ENCODE peak calls at places on chromosomes 2 and 18, in seven cellular contexts. One of them, this sample, is unnamed.

GRCh38 chr2:38581193-38582147 is 21.3 kb downstream of the HNRNPLL start:
- DNase-seq in H9: peak; percentile 48
- DNase-seq in mesenchymal stem cell: peak; percentile 82
- DNase-seq in neuronal stem cell: peak; percentile 51
- DNase-seq in H1: no peak
- DNase-seq in IMR-90: peak; percentile 82
- DNase-seq in mesendoderm: peak; percentile 84
- DNase-seq in this sample: peak; percentile 91

GRCh38 chr18:41558744-41559143 is 396.3 kb upstream of the PIK3C3 start:
- DNase-seq in neuronal stem cell: no peak
- DNase-seq in mesenchymal stem cell: no peak
- DNase-seq in IMR-90: no peak
- DNase-seq in H9: no peak
- DNase-seq in H1: no peak
- DNase-seq in mesendoderm: no peak
- DNase-seq in this sample: no peak

GRCh38 chr2:28976584-28976983 is 4.5 kb upstream of the TOGARAM2 start:
- DNase-seq in neuronal stem cell: no peak
- DNase-seq in H1: no peak
- DNase-seq in mesendoderm: peak; percentile 94
- DNase-seq in IMR-90: peak; percentile 84
- DNase-seq in mesenchymal stem cell: peak; percentile 59
- DNase-seq in H9: no peak
- DNase-seq in this sample: peak; percentile 98

GRCh38 chr2:203623104-203623503 is 83.3 kb upstream of the CD28 start:
- DNase-seq in H9: no peak
- DNase-seq in mesenchymal stem cell: peak; percentile 98
- DNase-seq in H1: no peak
- DNase-seq in mesendoderm: peak; percentile 65
- DNase-seq in neuronal stem cell: no peak
- DNase-seq in IMR-90: peak; percentile 98
- DNase-seq in this sample: peak; percentile 79

GRCh38 chr18:48539406-48540328 is 836 bp downstream of the CTIF start:
- DNase-seq in H1: peak; percentile 79
- DNase-seq in H9: peak; percentile 50
- DNase-seq in IMR-90: peak; percentile 59
- DNase-seq in mesendoderm: peak; percentile 81
- DNase-seq in mesenchymal stem cell: peak; percentile 78
- DNase-seq in neuronal stem cell: peak; percentile 57
- DNase-seq in this sample: peak; percentile 84

GRCh38 chr18:23363865-23364570 is 89.1 kb upstream of the RIOK3 start:
- DNase-seq in IMR-90: no peak
- DNase-seq in mesendoderm: no peak
- DNase-seq in H9: no peak
- DNase-seq in H1: no peak
- DNase-seq in mesenchymal stem cell: no peak
- DNase-seq in neuronal stem cell: no peak
- DNase-seq in this sample: no peak

GRCh38 chr2:230684222-230685164 is 28.1 kb upstream of the CAB39 start:
- DNase-seq in H1: no peak
- DNase-seq in neuronal stem cell: no peak
- DNase-seq in H9: no peak
- DNase-seq in mesenchymal stem cell: peak; percentile 68
- DNase-seq in IMR-90: peak; percentile 79
- DNase-seq in mesendoderm: no peak
- DNase-seq in this sample: peak; percentile 23

GRCh38 chr2:215784371-215784783 is 229.0 kb downstream of the MREG start:
- DNase-seq in mesenchymal stem cell: peak; percentile 79
- DNase-seq in mesendoderm: no peak
- DNase-seq in IMR-90: peak; percentile 90
- DNase-seq in H9: no peak
- DNase-seq in H1: no peak
- DNase-seq in neuronal stem cell: no peak
- DNase-seq in this sample: no peak

GRCh38 chr2:179106342-179107178 is 56.6 kb upstream of the CCDC141 start:
- DNase-seq in neuronal stem cell: no peak
- DNase-seq in mesenchymal stem cell: peak; percentile 91
- DNase-seq in H9: no peak
- DNase-seq in IMR-90: peak; percentile 94
- DNase-seq in mesendoderm: peak; percentile 8
- DNase-seq in H1: no peak
- DNase-seq in this sample: peak; percentile 21

GRCh38 chr2:10835052-10835970 is 22.7 kb upstream of the PDIA6 start:
- DNase-seq in mesendoderm: peak; percentile 83
- DNase-seq in H9: peak; percentile 92
- DNase-seq in neuronal stem cell: peak; percentile 63
- DNase-seq in IMR-90: peak; percentile 31
- DNase-seq in mesenchymal stem cell: peak; percentile 41
- DNase-seq in H1: peak; percentile 99
- DNase-seq in this sample: peak; percentile 68

GRCh38 chr2:53513167-53513666 is 254.4 kb upstream of the CHAC2 start:
- DNase-seq in H1: no peak
- DNase-seq in H9: no peak
- DNase-seq in mesenchymal stem cell: no peak
- DNase-seq in IMR-90: no peak
- DNase-seq in neuronal stem cell: no peak
- DNase-seq in mesendoderm: no peak
- DNase-seq in this sample: no peak

GRCh38 chr2:134127496-134127895 is 126.4 kb upstream of the MGAT5 start:
- DNase-seq in IMR-90: no peak
- DNase-seq in neuronal stem cell: no peak
- DNase-seq in H1: no peak
- DNase-seq in mesenchymal stem cell: no peak
- DNase-seq in mesendoderm: no peak
- DNase-seq in H9: no peak
- DNase-seq in this sample: no peak

GRCh38 chr18:6542296-6542695 is 127.6 kb upstream of the L3MBTL4 start:
- DNase-seq in H9: no peak
- DNase-seq in IMR-90: no peak
- DNase-seq in neuronal stem cell: no peak
- DNase-seq in mesenchymal stem cell: no peak
- DNase-seq in H1: no peak
- DNase-seq in mesendoderm: no peak
- DNase-seq in this sample: no peak
- H2BK120ac ChIP-seq in H9: no peak overlapping the region
- H2BK120ac ChIP-seq in IMR-90: no peak overlapping the region
- H2BK120ac ChIP-seq in neuronal stem cell: no peak overlapping the region
- H2BK120ac ChIP-seq in mesenchymal stem cell: no peak overlapping the region
- H2BK120ac ChIP-seq in H1: no peak overlapping the region
- H2BK120ac ChIP-seq in mesendoderm: peak overlapping the region; percentile 73
- H2BK120ac ChIP-seq in this sample: no peak overlapping the region

GRCh38 chr18:45825258-45825744 is at the start of gene SIGLEC15:
- DNase-seq in mesenchymal stem cell: no peak
- DNase-seq in H1: no peak
- DNase-seq in mesendoderm: no peak
- DNase-seq in IMR-90: no peak
- DNase-seq in neuronal stem cell: no peak
- DNase-seq in H9: no peak
- DNase-seq in this sample: no peak
- H2BK120ac ChIP-seq in mesenchymal stem cell: peak within 1 kb of the TSS; percentile 88
- H2BK120ac ChIP-seq in H1: no peak within 1 kb of the TSS
- H2BK120ac ChIP-seq in mesendoderm: no peak within 1 kb of the TSS
- H2BK120ac ChIP-seq in IMR-90: peak within 1 kb of the TSS; percentile 99
- H2BK120ac ChIP-seq in neuronal stem cell: no peak within 1 kb of the TSS
- H2BK120ac ChIP-seq in H9: no peak within 1 kb of the TSS
- H2BK120ac ChIP-seq in this sample: no peak within 1 kb of the TSS

DNA sequence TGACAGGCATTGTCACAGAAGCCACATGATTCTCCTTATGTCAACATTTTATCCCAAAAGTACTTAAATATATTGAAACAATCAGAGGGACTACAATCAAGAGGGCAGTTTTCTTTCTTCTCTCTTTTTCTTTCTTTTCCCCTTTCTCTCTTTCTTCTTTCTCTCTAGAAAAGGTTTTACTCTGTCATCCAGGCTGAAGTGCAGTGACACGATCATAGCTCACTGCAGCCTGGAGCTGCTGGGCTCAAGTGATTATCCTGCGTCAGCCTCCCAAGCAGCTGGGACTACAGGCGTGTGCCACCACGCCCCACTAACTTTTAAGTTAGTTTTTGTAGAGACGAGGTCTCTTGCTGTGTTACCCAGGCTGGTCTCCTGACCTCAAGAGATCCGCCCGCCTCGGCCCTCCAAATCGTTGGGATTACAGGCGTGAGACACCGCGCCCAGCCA is 1.0 kb upstream of the PRKD3 start:
- DNase-seq in IMR-90: no peak
- DNase-seq in H9: no peak
- DNase-seq in mesendoderm: no peak
- DNase-seq in H1: no peak
- DNase-seq in mesenchymal stem cell: no peak
- DNase-seq in neuronal stem cell: no peak
- DNase-seq in this sample: peak; percentile 87
- H2BK120ac ChIP-seq in IMR-90: no peak overlapping the region
- H2BK120ac ChIP-seq in H9: no peak overlapping the region
- H2BK120ac ChIP-seq in mesendoderm: no peak overlapping the region
- H2BK120ac ChIP-seq in H1: no peak overlapping the region
- H2BK120ac ChIP-seq in mesenchymal stem cell: no peak overlapping the region
- H2BK120ac ChIP-seq in neuronal stem cell: no peak overlapping the region
- H2BK120ac ChIP-seq in this sample: peak overlapping the region; percentile 46

GRCh38 chr2:17518212-17519154 is at the start of gene RAD51AP2:
- DNase-seq in mesenchymal stem cell: peak; percentile 90
- DNase-seq in mesendoderm: peak; percentile 98
- DNase-seq in neuronal stem cell: peak; percentile 84
- DNase-seq in H9: peak; percentile 94
- DNase-seq in IMR-90: peak; percentile 66
- DNase-seq in H1: peak; percentile 96
- DNase-seq in this sample: peak; percentile 70

GRCh38 chr2:17521621-17522020 is 3.4 kb upstream of the RAD51AP2 start:
- DNase-seq in mesendoderm: no peak
- DNase-seq in IMR-90: no peak
- DNase-seq in neuronal stem cell: no peak
- DNase-seq in H1: no peak
- DNase-seq in mesenchymal stem cell: no peak
- DNase-seq in H9: no peak
- DNase-seq in this sample: no peak

GRCh38 chr2:17520761-17521160 is 2.5 kb upstream of the RAD51AP2 start:
- DNase-seq in mesenchymal stem cell: no peak
- DNase-seq in H9: no peak
- DNase-seq in mesendoderm: no peak
- DNase-seq in H1: no peak
- DNase-seq in neuronal stem cell: no peak
- DNase-seq in IMR-90: no peak
- DNase-seq in this sample: no peak

GRCh38 chr2:17517481-17518211 is 594 bp downstream of the RAD51AP2 start:
- DNase-seq in mesenchymal stem cell: no peak
- DNase-seq in IMR-90: no peak
- DNase-seq in mesendoderm: no peak
- DNase-seq in H1: no peak
- DNase-seq in H9: no peak
- DNase-seq in neuronal stem cell: no peak
- DNase-seq in this sample: no peak

DNA sequence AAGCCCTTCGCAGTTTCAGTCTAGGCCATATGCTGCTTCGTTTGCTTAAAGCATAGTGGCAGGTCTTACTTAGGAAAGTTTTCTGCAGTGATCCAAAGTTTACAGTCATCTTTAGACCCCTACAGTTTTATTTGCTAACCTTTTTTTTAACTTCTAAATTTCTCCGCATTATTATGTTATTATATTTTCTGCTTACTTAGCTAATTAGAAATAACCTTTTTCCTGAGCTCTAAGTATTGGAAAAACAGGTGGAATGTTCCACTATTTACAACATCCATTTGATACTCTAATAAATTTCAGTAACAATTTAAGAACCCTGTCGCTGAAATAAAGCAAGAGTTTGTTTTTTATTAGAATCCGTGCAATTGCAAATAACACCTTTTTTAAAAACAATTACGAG is 4.1 kb upstream of the RAD51AP2 start:
- DNase-seq in H1: no peak
- DNase-seq in mesendoderm: no peak
- DNase-seq in mesenchymal stem cell: no peak
- DNase-seq in H9: no peak
- DNase-seq in IMR-90: no peak
- DNase-seq in neuronal stem cell: no peak
- DNase-seq in this sample: no peak
- H2BK120ac ChIP-seq in H1: no peak overlapping the region
- H2BK120ac ChIP-seq in mesendoderm: no peak overlapping the region
- H2BK120ac ChIP-seq in mesenchymal stem cell: no peak overlapping the region
- H2BK120ac ChIP-seq in H9: no peak overlapping the region
- H2BK120ac ChIP-seq in IMR-90: no peak overlapping the region
- H2BK120ac ChIP-seq in neuronal stem cell: no peak overlapping the region
- H2BK120ac ChIP-seq in this sample: no peak overlapping the region

GRCh38 chr2:90645-91312 is 44.5 kb upstream of the FAM110C start:
- DNase-seq in mesenchymal stem cell: no peak
- DNase-seq in mesendoderm: no peak
- DNase-seq in IMR-90: no peak
- DNase-seq in H1: no peak
- DNase-seq in H9: no peak
- DNase-seq in neuronal stem cell: no peak
- DNase-seq in this sample: no peak

DNA sequence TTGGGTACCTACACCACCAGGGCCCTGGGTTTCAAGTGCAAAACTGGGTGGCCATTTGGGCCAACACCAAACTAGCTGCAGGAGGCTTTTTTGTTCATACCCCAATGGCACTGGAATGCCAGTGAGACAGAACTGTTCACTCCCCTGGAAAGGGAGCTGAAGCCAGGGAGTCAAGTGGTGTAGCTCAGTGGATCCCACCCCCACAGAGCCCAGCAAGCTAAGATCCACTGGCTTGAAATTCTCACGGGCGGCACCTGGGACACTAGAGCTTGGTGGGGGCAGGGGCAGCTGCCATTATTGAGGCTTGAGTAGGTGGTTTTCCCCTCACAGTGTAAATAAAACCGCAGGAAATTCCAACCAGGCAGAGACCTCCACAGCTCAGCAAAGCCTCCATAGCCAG is 46.0 kb upstream of the FAM110C start:
- DNase-seq in mesenchymal stem cell: no peak
- DNase-seq in mesendoderm: no peak
- DNase-seq in H1: no peak
- DNase-seq in H9: no peak
- DNase-seq in IMR-90: no peak
- DNase-seq in neuronal stem cell: no peak
- DNase-seq in this sample: no peak
- H2BK120ac ChIP-seq in mesenchymal stem cell: no peak overlapping the region
- H2BK120ac ChIP-seq in mesendoderm: no peak overlapping the region
- H2BK120ac ChIP-seq in H1: no peak overlapping the region
- H2BK120ac ChIP-seq in H9: no peak overlapping the region
- H2BK120ac ChIP-seq in IMR-90: no peak overlapping the region
- H2BK120ac ChIP-seq in neuronal stem cell: no peak overlapping the region
- H2BK120ac ChIP-seq in this sample: no peak overlapping the region

DNA sequence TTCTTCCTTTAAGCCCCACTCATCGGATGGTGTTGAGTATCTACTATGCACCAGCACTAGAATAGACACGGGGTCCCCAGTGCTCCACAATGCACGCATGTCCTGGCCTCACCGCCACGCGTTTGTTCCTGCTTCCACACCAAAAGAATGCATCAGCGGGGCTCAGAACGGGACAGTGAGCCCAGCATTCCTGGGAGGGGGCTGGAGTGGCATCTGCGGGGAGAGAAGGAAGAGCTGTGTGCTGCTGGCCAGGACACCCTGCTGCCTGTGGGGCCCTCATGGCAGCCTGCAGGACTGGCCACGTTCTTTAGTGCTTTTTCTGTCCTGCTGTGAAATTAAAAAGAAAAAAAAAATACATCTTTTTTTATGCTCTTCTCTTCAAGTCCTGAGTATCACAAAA is 738.8 kb upstream of the SALL3 start:
- DNase-seq in neuronal stem cell: no peak
- DNase-seq in mesenchymal stem cell: no peak
- DNase-seq in IMR-90: no peak
- DNase-seq in H1: no peak
- DNase-seq in mesendoderm: peak; percentile 29
- DNase-seq in H9: no peak
- DNase-seq in this sample: no peak
- H2BK120ac ChIP-seq in neuronal stem cell: no peak overlapping the region
- H2BK120ac ChIP-seq in mesenchymal stem cell: no peak overlapping the region
- H2BK120ac ChIP-seq in IMR-90: no peak overlapping the region
- H2BK120ac ChIP-seq in H1: no peak overlapping the region
- H2BK120ac ChIP-seq in mesendoderm: no peak overlapping the region
- H2BK120ac ChIP-seq in H9: no peak overlapping the region
- H2BK120ac ChIP-seq in this sample: no peak overlapping the region

GRCh38 chr2:3627500-3628100 is 30.4 kb upstream of the ALLC start:
- DNase-seq in mesendoderm: no peak
- DNase-seq in IMR-90: no peak
- DNase-seq in H9: peak; percentile 14
- DNase-seq in mesenchymal stem cell: no peak
- DNase-seq in neuronal stem cell: no peak
- DNase-seq in H1: peak; percentile 24
- DNase-seq in this sample: no peak
- H2BK120ac ChIP-seq in mesendoderm: no peak overlapping the region
- H2BK120ac ChIP-seq in IMR-90: peak overlapping the region; percentile 68
- H2BK120ac ChIP-seq in H9: no peak overlapping the region
- H2BK120ac ChIP-seq in mesenchymal stem cell: peak overlapping the region; percentile 81
- H2BK120ac ChIP-seq in neuronal stem cell: no peak overlapping the region
- H2BK120ac ChIP-seq in H1: no peak overlapping the region
- H2BK120ac ChIP-seq in this sample: no peak overlapping the region

This sample was measured in trophoblast cell.